ENCODE peak calls at places on chromosomes 12 and 14, in five cellular contexts. D is endothelial cell of umbilical vein; F is HTR-8/SVneo; V is stimulated activated CD8-positive, alpha-beta memory T cell treated with anti-CD3 and anti-CD28 coated beads, Interleukin-4, amount 100 ng/mL, for 24 hours; N is LoVo. J is an unnamed sample.

GRCh38 chr14:91523972-91524371 is 13.9 kb upstream of the PPP4R3A start:
- DNase-seq in D (no peak), F (no peak), V (no peak), N (no peak), J (no peak)

GRCh38 chr12:5262450-5262849 is 169.5 kb upstream of the NTF3 start:
- DNase-seq in D (no peak), F (no peak), V (no peak), N (no peak), J (no peak)

GRCh38 chr12:91178139-91178561 is 4.5 kb downstream of the DCN start:
- DNase-seq in D (peak), F (no peak), V (no peak), N (no peak), J (peak)

GRCh38 chr12:97093187-97093683 is 186.2 kb downstream of the NEDD1 start:
- DNase-seq in D (no peak), F (no peak), V (no peak), N (no peak), J (no peak)

GRCh38 chr12:103737881-103738280 is 103.2 kb downstream of the NT5DC3 start:
- DNase-seq in D (no peak), F (no peak), V (no peak), N (no peak), J (no peak)

GRCh38 chr12:98754095-98754494 is 109.0 kb downstream of the APAF1 start:
- DNase-seq in D (no peak), F (peak), V (no peak), N (peak), J (peak)

GRCh38 chr12:1706284-1707016 is 15.6 kb downstream of the ADIPOR2 start:
- DNase-seq in D (no peak), F (no peak), V (no peak), N (peak), J (no peak)

GRCh38 chr14:63672417-63673180 is 30.9 kb upstream of the WDR89 start:
- DNase-seq in D (no peak), F (no peak), V (no peak), N (no peak), J (no peak)

GRCh38 chr14:67409461-67409860 is 2.5 kb downstream of the PLEK2 start:
- DNase-seq in D (no peak), F (no peak), V (no peak), N (no peak), J (no peak)

GRCh38 chr12:25583545-25583944 is 30.5 kb upstream of the LMNTD1 start:
- DNase-seq in D (peak), F (peak), V (no peak), N (peak), J (peak)

GRCh38 chr12:6828671-6829531 is 694 bp downstream of the P3H3 start:
- DNase-seq in D (no peak), F (peak), V (peak), N (no peak), J (peak)

GRCh38 chr12:51828951-51829581 is 19.5 kb downstream of the FIGNL2 start:
- DNase-seq in D (no peak), F (no peak), V (no peak), N (no peak), J (no peak)

GRCh38 chr12:48422060-48422459 is 50.3 kb upstream of the ANP32D start:
- DNase-seq in D (peak), F (no peak), V (no peak), N (no peak), J (peak)

GRCh38 chr14:90544566-90544965 is 147.7 kb downstream of the CALM1 start:
- DNase-seq in D (no peak), F (no peak), V (no peak), N (no peak), J (no peak)

GRCh38 chr12:84874125-84874824 is 38.3 kb downstream of the SLC6A15 start:
- DNase-seq in D (peak), F (peak), V (no peak), N (peak), J (peak)

GRCh38 chr14:57051633-57052032 is 217.1 kb downstream of the EXOC5 start:
- DNase-seq in D (no peak), F (no peak), V (no peak), N (no peak), J (no peak)

GRCh38 chr12:65818454-65819382 is 5.6 kb upstream of the HMGA2 start:
- DNase-seq in D (no peak), F (no peak), V (no peak), N (peak), J (no peak)

GRCh38 chr12:120064054-120064940 is 52.3 kb downstream of the RAB35 start:
- DNase-seq in D (no peak), F (no peak), V (no peak), N (no peak), J (no peak)

GRCh38 chr12:116202940-116203339 is 74.6 kb downstream of the MED13L start:
- DNase-seq in D (no peak), F (no peak), V (no peak), N (no peak), J (no peak)

GRCh38 chr12:54051081-54051912 is 2.3 kb upstream of the HOXC4 start:
- DNase-seq in D (no peak), F (no peak), V (no peak), N (no peak), J (no peak)

GRCh38 chr14:100747021-100747586 is 20.4 kb downstream of the DLK1 start:
- DNase-seq in D (no peak), F (no peak), V (no peak), N (no peak), J (no peak)

GRCh38 chr14:84152452-84152851 is 1377.5 kb upstream of the FLRT2 start:
- DNase-seq in D (no peak), F (no peak), V (no peak), N (no peak), J (no peak)

GRCh38 chr12:27244680-27245005 is 557 bp downstream of the STK38L start:
- DNase-seq in D (peak), F (no peak), V (no peak), N (no peak), J (no peak)

GRCh38 chr14:24282736-24283135 is 11.3 kb upstream of the RABGGTA start:
- DNase-seq in D (no peak), F (no peak), V (no peak), N (no peak), J (no peak)

GRCh38 chr12:122081108-122081696 is 2.6 kb downstream of the MLXIP start:
- DNase-seq in D (peak), F (no peak), V (no peak), N (no peak), J (no peak)

J was measured in A673.